ENCODE peak calls at places on chromosomes 4 and X, in six cellular contexts. One of them, this sample, is unnamed.

GRCh38 chrX:77298790-77299189 is 148.4 kb upstream of the FGF16 start:
- DNase-seq in effector CD4-positive, alpha-beta T cell: no peak
- DNase-seq in iris pigment epithelial cell: no peak
- DNase-seq in activated T-helper 2 cell treated with anti-CD3 and anti-CD28 coated beads, Interferon-gamma antibody, Interleukin-2, Interleukin-4, amounts not matched to agents 10 μg/mL and 5 μg/mL and 100 μg/mL, durations not matched to agents 14 hours and 24 hours and 36 hours: no peak
- DNase-seq in HTR-8/SVneo: no peak
- DNase-seq in fibroblast of mammary gland: no peak
- DNase-seq in this sample: no peak

GRCh38 chr4:100632163-100632562 is 114.3 kb upstream of the EMCN start:
- DNase-seq in fibroblast of mammary gland: no peak
- DNase-seq in effector CD4-positive, alpha-beta T cell: no peak
- DNase-seq in HTR-8/SVneo: no peak
- DNase-seq in activated T-helper 2 cell treated with anti-CD3 and anti-CD28 coated beads, Interferon-gamma antibody, Interleukin-2, Interleukin-4, amounts not matched to agents 10 μg/mL and 5 μg/mL and 100 μg/mL, durations not matched to agents 14 hours and 24 hours and 36 hours: no peak
- DNase-seq in iris pigment epithelial cell: no peak
- DNase-seq in this sample: no peak

GRCh38 chr4:43391084-43391483 is 498.6 kb downstream of the GRXCR1 start:
- DNase-seq in fibroblast of mammary gland: no peak
- DNase-seq in activated T-helper 2 cell treated with anti-CD3 and anti-CD28 coated beads, Interferon-gamma antibody, Interleukin-2, Interleukin-4, amounts not matched to agents 10 μg/mL and 5 μg/mL and 100 μg/mL, durations not matched to agents 14 hours and 24 hours and 36 hours: no peak
- DNase-seq in HTR-8/SVneo: no peak
- DNase-seq in iris pigment epithelial cell: no peak
- DNase-seq in effector CD4-positive, alpha-beta T cell: no peak
- DNase-seq in this sample: no peak

GRCh38 chr4:181308476-181309170 is 934.6 kb upstream of the TENM3 start:
- DNase-seq in iris pigment epithelial cell: no peak
- DNase-seq in fibroblast of mammary gland: no peak
- DNase-seq in effector CD4-positive, alpha-beta T cell: no peak
- DNase-seq in activated T-helper 2 cell treated with anti-CD3 and anti-CD28 coated beads, Interferon-gamma antibody, Interleukin-2, Interleukin-4, amounts not matched to agents 10 μg/mL and 5 μg/mL and 100 μg/mL, durations not matched to agents 14 hours and 24 hours and 36 hours: no peak
- DNase-seq in HTR-8/SVneo: no peak
- DNase-seq in this sample: no peak

GRCh38 chr4:47031011-47031678 is at the start of gene GABRB1:
- DNase-seq in effector CD4-positive, alpha-beta T cell: no peak
- DNase-seq in activated T-helper 2 cell treated with anti-CD3 and anti-CD28 coated beads, Interferon-gamma antibody, Interleukin-2, Interleukin-4, amounts not matched to agents 10 μg/mL and 5 μg/mL and 100 μg/mL, durations not matched to agents 14 hours and 24 hours and 36 hours: no peak
- DNase-seq in HTR-8/SVneo: peak
- DNase-seq in iris pigment epithelial cell: peak
- DNase-seq in fibroblast of mammary gland: peak
- DNase-seq in this sample: peak

GRCh38 chr4:33886356-33886755 is 2358.0 kb downstream of the ARAP2 start:
- DNase-seq in effector CD4-positive, alpha-beta T cell: no peak
- DNase-seq in iris pigment epithelial cell: no peak
- DNase-seq in HTR-8/SVneo: no peak
- DNase-seq in fibroblast of mammary gland: no peak
- DNase-seq in activated T-helper 2 cell treated with anti-CD3 and anti-CD28 coated beads, Interferon-gamma antibody, Interleukin-2, Interleukin-4, amounts not matched to agents 10 μg/mL and 5 μg/mL and 100 μg/mL, durations not matched to agents 14 hours and 24 hours and 36 hours: no peak
- DNase-seq in this sample: no peak

GRCh38 chrX:16914058-16914457 is 32.4 kb upstream of the REPS2 start:
- DNase-seq in activated T-helper 2 cell treated with anti-CD3 and anti-CD28 coated beads, Interferon-gamma antibody, Interleukin-2, Interleukin-4, amounts not matched to agents 10 μg/mL and 5 μg/mL and 100 μg/mL, durations not matched to agents 14 hours and 24 hours and 36 hours: no peak
- DNase-seq in iris pigment epithelial cell: no peak
- DNase-seq in HTR-8/SVneo: no peak
- DNase-seq in effector CD4-positive, alpha-beta T cell: no peak
- DNase-seq in fibroblast of mammary gland: peak
- DNase-seq in this sample: no peak

GRCh38 chr4:105894570-105895323 is 524 bp upstream of the NPNT start:
- DNase-seq in fibroblast of mammary gland: no peak
- DNase-seq in activated T-helper 2 cell treated with anti-CD3 and anti-CD28 coated beads, Interferon-gamma antibody, Interleukin-2, Interleukin-4, amounts not matched to agents 10 μg/mL and 5 μg/mL and 100 μg/mL, durations not matched to agents 14 hours and 24 hours and 36 hours: no peak
- DNase-seq in HTR-8/SVneo: no peak
- DNase-seq in iris pigment epithelial cell: no peak
- DNase-seq in effector CD4-positive, alpha-beta T cell: no peak
- DNase-seq in this sample: no peak

GRCh38 chrX:13008189-13008533 is 33.3 kb downstream of the TMSB4X start:
- DNase-seq in fibroblast of mammary gland: no peak
- DNase-seq in effector CD4-positive, alpha-beta T cell: no peak
- DNase-seq in HTR-8/SVneo: no peak
- DNase-seq in iris pigment epithelial cell: no peak
- DNase-seq in activated T-helper 2 cell treated with anti-CD3 and anti-CD28 coated beads, Interferon-gamma antibody, Interleukin-2, Interleukin-4, amounts not matched to agents 10 μg/mL and 5 μg/mL and 100 μg/mL, durations not matched to agents 14 hours and 24 hours and 36 hours: no peak
- DNase-seq in this sample: no peak

GRCh38 chr4:140003851-140004579 is 150.0 kb downstream of the MAML3 start:
- DNase-seq in effector CD4-positive, alpha-beta T cell: no peak
- DNase-seq in activated T-helper 2 cell treated with anti-CD3 and anti-CD28 coated beads, Interferon-gamma antibody, Interleukin-2, Interleukin-4, amounts not matched to agents 10 μg/mL and 5 μg/mL and 100 μg/mL, durations not matched to agents 14 hours and 24 hours and 36 hours: no peak
- DNase-seq in iris pigment epithelial cell: no peak
- DNase-seq in fibroblast of mammary gland: no peak
- DNase-seq in HTR-8/SVneo: no peak
- DNase-seq in this sample: no peak

GRCh38 chrX:16466640-16467432 is 183.1 kb upstream of the S100G start:
- DNase-seq in fibroblast of mammary gland: peak
- DNase-seq in activated T-helper 2 cell treated with anti-CD3 and anti-CD28 coated beads, Interferon-gamma antibody, Interleukin-2, Interleukin-4, amounts not matched to agents 10 μg/mL and 5 μg/mL and 100 μg/mL, durations not matched to agents 14 hours and 24 hours and 36 hours: no peak
- DNase-seq in effector CD4-positive, alpha-beta T cell: no peak
- DNase-seq in HTR-8/SVneo: peak
- DNase-seq in iris pigment epithelial cell: peak
- DNase-seq in this sample: no peak

GRCh38 chr4:140094701-140095420 is 59.1 kb downstream of the MAML3 start:
- DNase-seq in activated T-helper 2 cell treated with anti-CD3 and anti-CD28 coated beads, Interferon-gamma antibody, Interleukin-2, Interleukin-4, amounts not matched to agents 10 μg/mL and 5 μg/mL and 100 μg/mL, durations not matched to agents 14 hours and 24 hours and 36 hours: peak
- DNase-seq in fibroblast of mammary gland: no peak
- DNase-seq in iris pigment epithelial cell: no peak
- DNase-seq in HTR-8/SVneo: no peak
- DNase-seq in effector CD4-positive, alpha-beta T cell: peak
- DNase-seq in this sample: no peak

GRCh38 chrX:133229361-133229760 is 11.2 kb upstream of the TFDP3 start:
- DNase-seq in iris pigment epithelial cell: peak
- DNase-seq in fibroblast of mammary gland: peak
- DNase-seq in activated T-helper 2 cell treated with anti-CD3 and anti-CD28 coated beads, Interferon-gamma antibody, Interleukin-2, Interleukin-4, amounts not matched to agents 10 μg/mL and 5 μg/mL and 100 μg/mL, durations not matched to agents 14 hours and 24 hours and 36 hours: no peak
- DNase-seq in effector CD4-positive, alpha-beta T cell: no peak
- DNase-seq in HTR-8/SVneo: no peak
- DNase-seq in this sample: peak

GRCh38 chr4:532588-533317 is 33.7 kb downstream of the PIGG start:
- DNase-seq in activated T-helper 2 cell treated with anti-CD3 and anti-CD28 coated beads, Interferon-gamma antibody, Interleukin-2, Interleukin-4, amounts not matched to agents 10 μg/mL and 5 μg/mL and 100 μg/mL, durations not matched to agents 14 hours and 24 hours and 36 hours: no peak
- DNase-seq in effector CD4-positive, alpha-beta T cell: no peak
- DNase-seq in fibroblast of mammary gland: peak
- DNase-seq in HTR-8/SVneo: peak
- DNase-seq in iris pigment epithelial cell: no peak
- DNase-seq in this sample: no peak

GRCh38 chr4:1910643-1911042 is 39.5 kb downstream of the NSD2 start:
- DNase-seq in iris pigment epithelial cell: peak
- DNase-seq in fibroblast of mammary gland: peak
- DNase-seq in effector CD4-positive, alpha-beta T cell: no peak
- DNase-seq in activated T-helper 2 cell treated with anti-CD3 and anti-CD28 coated beads, Interferon-gamma antibody, Interleukin-2, Interleukin-4, amounts not matched to agents 10 μg/mL and 5 μg/mL and 100 μg/mL, durations not matched to agents 14 hours and 24 hours and 36 hours: no peak
- DNase-seq in HTR-8/SVneo: peak
- DNase-seq in this sample: no peak

GRCh38 chrX:154019633-154020499 is at the start of gene IRAK1:
- DNase-seq in effector CD4-positive, alpha-beta T cell: peak
- DNase-seq in activated T-helper 2 cell treated with anti-CD3 and anti-CD28 coated beads, Interferon-gamma antibody, Interleukin-2, Interleukin-4, amounts not matched to agents 10 μg/mL and 5 μg/mL and 100 μg/mL, durations not matched to agents 14 hours and 24 hours and 36 hours: peak
- DNase-seq in fibroblast of mammary gland: peak
- DNase-seq in HTR-8/SVneo: peak
- DNase-seq in iris pigment epithelial cell: peak
- DNase-seq in this sample: no peak

GRCh38 chr4:1376391-1376840 is 29.4 kb downstream of the UVSSA start:
- DNase-seq in effector CD4-positive, alpha-beta T cell: no peak
- DNase-seq in HTR-8/SVneo: no peak
- DNase-seq in activated T-helper 2 cell treated with anti-CD3 and anti-CD28 coated beads, Interferon-gamma antibody, Interleukin-2, Interleukin-4, amounts not matched to agents 10 μg/mL and 5 μg/mL and 100 μg/mL, durations not matched to agents 14 hours and 24 hours and 36 hours: no peak
- DNase-seq in fibroblast of mammary gland: no peak
- DNase-seq in iris pigment epithelial cell: no peak
- DNase-seq in this sample: no peak

GRCh38 chrX:101478366-101478765 is 6.9 kb upstream of the ARMCX4 start:
- DNase-seq in fibroblast of mammary gland: no peak
- DNase-seq in iris pigment epithelial cell: peak
- DNase-seq in activated T-helper 2 cell treated with anti-CD3 and anti-CD28 coated beads, Interferon-gamma antibody, Interleukin-2, Interleukin-4, amounts not matched to agents 10 μg/mL and 5 μg/mL and 100 μg/mL, durations not matched to agents 14 hours and 24 hours and 36 hours: no peak
- DNase-seq in effector CD4-positive, alpha-beta T cell: no peak
- DNase-seq in HTR-8/SVneo: no peak
- DNase-seq in this sample: no peak

GRCh38 chrX:50941638-50942037 is 31.1 kb downstream of the BMP15 start:
- DNase-seq in HTR-8/SVneo: no peak
- DNase-seq in effector CD4-positive, alpha-beta T cell: no peak
- DNase-seq in fibroblast of mammary gland: no peak
- DNase-seq in iris pigment epithelial cell: no peak
- DNase-seq in activated T-helper 2 cell treated with anti-CD3 and anti-CD28 coated beads, Interferon-gamma antibody, Interleukin-2, Interleukin-4, amounts not matched to agents 10 μg/mL and 5 μg/mL and 100 μg/mL, durations not matched to agents 14 hours and 24 hours and 36 hours: no peak
- DNase-seq in this sample: no peak

GRCh38 chrX:120015145-120016067 is 62.1 kb downstream of the RHOXF2B start:
- DNase-seq in iris pigment epithelial cell: no peak
- DNase-seq in HTR-8/SVneo: no peak
- DNase-seq in effector CD4-positive, alpha-beta T cell: no peak
- DNase-seq in fibroblast of mammary gland: no peak
- DNase-seq in activated T-helper 2 cell treated with anti-CD3 and anti-CD28 coated beads, Interferon-gamma antibody, Interleukin-2, Interleukin-4, amounts not matched to agents 10 μg/mL and 5 μg/mL and 100 μg/mL, durations not matched to agents 14 hours and 24 hours and 36 hours: no peak
- DNase-seq in this sample: no peak

GRCh38 chrX:140439455-140439854 is 65.4 kb downstream of the SOX3 start:
- DNase-seq in effector CD4-positive, alpha-beta T cell: no peak
- DNase-seq in HTR-8/SVneo: no peak
- DNase-seq in iris pigment epithelial cell: no peak
- DNase-seq in fibroblast of mammary gland: no peak
- DNase-seq in activated T-helper 2 cell treated with anti-CD3 and anti-CD28 coated beads, Interferon-gamma antibody, Interleukin-2, Interleukin-4, amounts not matched to agents 10 μg/mL and 5 μg/mL and 100 μg/mL, durations not matched to agents 14 hours and 24 hours and 36 hours: no peak
- DNase-seq in this sample: no peak

GRCh38 chr4:86387013-86387412 is 27.2 kb upstream of the MAPK10 start:
- DNase-seq in HTR-8/SVneo: no peak
- DNase-seq in activated T-helper 2 cell treated with anti-CD3 and anti-CD28 coated beads, Interferon-gamma antibody, Interleukin-2, Interleukin-4, amounts not matched to agents 10 μg/mL and 5 μg/mL and 100 μg/mL, durations not matched to agents 14 hours and 24 hours and 36 hours: no peak
- DNase-seq in fibroblast of mammary gland: no peak
- DNase-seq in effector CD4-positive, alpha-beta T cell: no peak
- DNase-seq in iris pigment epithelial cell: no peak
- DNase-seq in this sample: no peak

GRCh38 chr4:144633215-144633614 is 12.7 kb upstream of the HHIP start:
- DNase-seq in activated T-helper 2 cell treated with anti-CD3 and anti-CD28 coated beads, Interferon-gamma antibody, Interleukin-2, Interleukin-4, amounts not matched to agents 10 μg/mL and 5 μg/mL and 100 μg/mL, durations not matched to agents 14 hours and 24 hours and 36 hours: no peak
- DNase-seq in HTR-8/SVneo: no peak
- DNase-seq in effector CD4-positive, alpha-beta T cell: no peak
- DNase-seq in fibroblast of mammary gland: no peak
- DNase-seq in iris pigment epithelial cell: no peak
- DNase-seq in this sample: no peak